ENCODE peak calls at places on chromosomes 13 and 19, in five cellular contexts. Y is PC-9, W is heart right ventricle, F is esophagus squamous epithelium, K is astrocyte. X is an unnamed sample.

GRCh38 chr13:37014609-37015008 is 14.0 kb downstream of the EXOSC8 start:
- DNase-seq in Y (no peak), K (no peak), F (no peak), W (no peak), X (no peak)

GRCh38 chr19:6271721-6272410 is 7.9 kb downstream of the MLLT1 start:
- DNase-seq in F (no peak), W (peak; percentile 89), K (peak; percentile 80), Y (no peak), X (peak; percentile 63)

GRCh38 chr19:18418725-18419194 is 438 bp upstream of the SSBP4 start:
- DNase-seq in F (no peak), Y (no peak), W (peak; percentile 47), K (no peak), X (no peak)

GRCh38 chr19:48258350-48258749 is 2.6 kb upstream of the CARD8 start:
- DNase-seq in F (no peak), W (no peak), Y (no peak), K (peak; percentile 4), X (no peak)

GRCh38 chr19:24101459-24102122 is 14.6 kb downstream of the ZNF254 start:
- DNase-seq in F (no peak), Y (no peak), K (peak; percentile 16), W (no peak), X (no peak)

GRCh38 chr13:40109324-40109958 is 454.0 kb downstream of the COG6 start:
- DNase-seq in F (no peak), W (no peak), Y (peak; percentile 87), K (peak; percentile 99), X (no peak)

GRCh38 chr13:77002590-77003190 is 10.8 kb downstream of the CLN5 start:
- DNase-seq in Y (no peak), W (no peak), K (no peak), F (no peak), X (no peak)

GRCh38 chr13:48402325-48402962 is 10.5 kb downstream of the LPAR6 start:
- DNase-seq in W (no peak), K (no peak), Y (no peak), F (no peak), X (no peak)

GRCh38 chr19:1107655-1108261 is 4.0 kb downstream of the GPX4 start:
- DNase-seq in Y (peak; percentile 45), K (no peak), F (no peak), W (no peak), X (no peak)

GRCh38 chr19:1105217-1105872 is 1.6 kb downstream of the GPX4 start:
- DNase-seq in Y (no peak), F (no peak), K (no peak), W (no peak), X (no peak)

GRCh38 chr19:1108291-1109031 is 4.7 kb downstream of the GPX4 start:
- DNase-seq in W (no peak), F (no peak), Y (no peak), K (no peak), X (no peak)

GRCh38 chr19:1105873-1106840 is 2.4 kb downstream of the GPX4 start:
- DNase-seq in F (no peak), W (no peak), K (no peak), Y (no peak), X (no peak)

GRCh38 chr19:1106841-1107654 is 3.3 kb downstream of the GPX4 start:
- DNase-seq in K (peak; percentile 46), Y (peak; percentile 59), W (no peak), F (no peak), X (no peak)
- TF ChIP-seq CTCF in K (no peak), Y (no peak), W (no peak), F (no peak), X (no peak)

GRCh38 chr19:42246869-42247630 is 4.6 kb upstream of the GSK3A start:
- DNase-seq in W (no peak), F (no peak), K (no peak), Y (no peak), X (no peak)
- H3K4me1 ChIP-seq in W (peaks cover 82% of the 10 kb centered on the region), F (peaks cover 33% of the 10 kb centered on the region), K (peaks cover 38% of the 10 kb centered on the region), Y (peaks cover 6% of the 10 kb centered on the region), X (peaks cover 84% of the 10 kb centered on the region)

GRCh38 chr13:53743906-53744305 is 715.3 kb downstream of the OLFM4 start:
- DNase-seq in K (no peak), W (no peak), F (no peak), Y (no peak), X (no peak)
- TF ChIP-seq CTCF in K (no peak), W (no peak), F (no peak), Y (no peak), X (no peak)

DNA sequence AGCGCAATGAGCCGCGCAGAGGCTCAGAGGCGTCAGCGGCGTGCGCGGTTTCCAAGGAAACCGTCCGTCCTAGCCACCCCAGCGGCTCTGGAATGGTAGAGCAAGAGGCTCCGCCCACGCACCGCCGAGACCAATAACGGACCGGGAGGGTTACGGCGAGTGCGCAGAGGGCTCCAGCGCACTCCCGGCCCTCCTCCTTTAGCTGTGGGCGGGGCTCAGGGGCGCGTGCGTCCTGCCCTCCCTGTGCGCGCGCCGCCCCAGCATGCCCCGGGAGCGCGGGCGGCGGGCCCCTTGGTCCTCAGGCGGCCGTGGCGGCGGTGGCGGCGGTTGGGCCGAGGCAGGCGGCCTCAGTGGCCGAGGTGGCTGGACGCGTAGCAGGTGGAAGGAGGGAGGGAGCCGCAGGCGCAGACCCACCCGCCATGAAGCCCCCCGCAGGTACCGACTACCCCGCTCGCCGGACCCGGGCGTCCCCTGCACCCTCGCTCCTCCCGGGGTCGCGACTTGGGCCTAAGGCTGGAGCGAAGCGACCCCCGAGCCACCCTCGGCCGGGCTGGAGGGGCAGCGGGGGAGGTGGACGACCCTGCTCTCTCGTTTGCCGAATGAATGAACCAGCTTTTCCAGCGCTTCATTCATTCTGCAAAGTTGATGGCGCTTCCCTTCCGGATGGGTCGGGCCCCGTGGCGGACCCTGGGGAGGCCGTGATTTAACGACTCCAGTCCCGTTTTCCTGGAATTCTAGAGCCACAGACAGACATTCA is at the start of gene THOP1:
- DNase-seq in F (peak; percentile 90), W (peak; percentile 98), Y (peak; percentile 92), K (peak; percentile 95), X (peak; percentile 97)
- H3K4me1 ChIP-seq in F (peaks cover 38% of the 10 kb centered on the region), W (peaks cover 48% of the 10 kb centered on the region), Y (peaks cover 10% of the 10 kb centered on the region), K (peaks cover 18% of the 10 kb centered on the region), X (no peaks in the 10 kb centered on the region)

GRCh38 chr19:29260477-29261317 is 47.7 kb upstream of the UQCRFS1 start:
- DNase-seq in Y (no peak), F (no peak), W (no peak), K (no peak), X (no peak)
- TF ChIP-seq CTCF in Y (peak; percentile 61), F (peak; percentile 40), W (peak; percentile 36), K (peak; percentile 21), X (no peak)

DNA sequence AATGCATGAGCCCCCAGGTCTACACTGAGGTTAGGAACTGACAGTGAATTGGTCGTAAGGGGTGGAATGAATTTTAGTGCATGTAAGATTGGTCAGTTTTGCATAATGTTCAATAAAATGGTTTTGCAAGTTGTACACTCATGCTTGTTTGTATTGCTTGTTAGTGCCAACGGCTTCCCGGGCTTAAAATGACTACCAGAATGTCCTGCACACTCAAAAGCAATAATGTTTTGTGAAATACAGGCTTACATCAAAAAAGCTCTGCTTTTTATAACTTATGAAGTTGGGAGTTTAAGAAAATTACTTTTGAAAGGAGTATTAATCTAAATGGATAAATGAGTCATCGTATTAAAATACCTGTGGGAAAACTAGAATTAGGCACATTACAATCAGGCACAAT is 112.9 kb downstream of the GPC6 start:
- DNase-seq in K (no peak), W (no peak), F (no peak), Y (no peak), X (no peak)
- H3K4me1 ChIP-seq in K (no peaks in the 10 kb centered on the region), W (no peaks in the 10 kb centered on the region), F (no peaks in the 10 kb centered on the region), Y (no peaks in the 10 kb centered on the region), X (no peaks in the 10 kb centered on the region)

GRCh38 chr19:28242317-28242927 is 970.5 kb downstream of the UQCRFS1 start:
- DNase-seq in Y (no peak), F (no peak), K (no peak), W (peak; percentile 7), X (peak; percentile 32)
- TF ChIP-seq CTCF in Y (peak; percentile 69), F (peak; percentile 6), K (peak; percentile 56), W (peak; percentile 60), X (peak; percentile 33)

GRCh38 chr19:2057484-2058469 is 6.7 kb upstream of the MKNK2 start:
- DNase-seq in F (no peak), K (no peak), Y (no peak), W (no peak), X (no peak)

GRCh38 chr19:2059422-2060201 is 8.6 kb upstream of the MKNK2 start:
- DNase-seq in Y (peak; percentile 81), K (peak; percentile 56), F (no peak), W (no peak), X (peak; percentile 60)

GRCh38 chr19:2061093-2061935 is 10.3 kb upstream of the MKNK2 start:
- DNase-seq in Y (peak; percentile 85), F (peak; percentile 97), K (peak; percentile 91), W (peak; percentile 99), X (peak; percentile 100)

GRCh38 chr19:2056810-2057192 is 5.8 kb upstream of the MKNK2 start:
- DNase-seq in W (no peak), K (no peak), Y (no peak), F (no peak), X (no peak)

DNA sequence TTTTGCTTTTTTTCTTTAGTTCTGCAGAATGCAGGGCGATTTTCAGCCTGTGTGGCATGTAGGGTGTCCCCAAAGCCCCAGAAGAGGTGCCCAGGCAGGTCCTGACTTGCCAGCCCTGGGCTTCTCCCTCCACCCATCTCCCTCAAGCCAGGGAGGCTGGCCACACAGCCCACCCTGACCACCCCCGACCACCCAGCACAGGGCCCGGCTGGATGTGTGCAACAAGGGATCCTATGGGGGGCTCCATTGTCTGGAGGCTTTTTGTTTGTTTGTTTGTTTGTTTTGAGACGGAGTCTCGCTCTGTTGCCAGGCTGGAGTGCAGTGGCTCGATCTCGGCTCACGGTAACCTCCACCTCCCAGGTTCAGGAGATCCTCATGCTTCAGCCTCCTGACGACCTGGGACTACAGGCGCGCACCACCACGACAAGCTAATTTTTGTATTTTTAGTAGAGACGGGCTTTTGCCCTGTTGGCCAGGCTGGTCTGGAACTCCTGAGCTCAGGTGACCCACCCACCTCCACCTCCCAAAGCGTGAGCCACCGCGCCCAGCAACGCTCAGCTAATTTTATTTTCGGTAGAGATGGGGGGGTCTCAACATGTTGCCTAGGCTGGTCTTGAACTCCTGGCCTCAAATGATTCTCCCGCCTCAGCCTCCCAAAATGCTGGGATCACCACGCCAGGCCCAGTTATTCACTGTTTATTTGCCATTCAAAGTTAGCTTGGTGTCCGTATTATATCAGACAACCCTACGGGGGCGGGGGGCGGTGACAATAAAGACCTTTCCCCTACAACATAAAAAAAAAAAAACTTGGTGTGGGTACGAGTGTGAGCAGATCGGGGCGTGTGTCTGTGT is 7.8 kb upstream of the MKNK2 start:
- DNase-seq in Y (no peak), F (no peak), K (no peak), W (no peak), X (no peak)
- H3K4me1 ChIP-seq in Y (peaks cover 37% of the 10 kb centered on the region), F (peaks cover 80% of the 10 kb centered on the region), K (peaks cover 37% of the 10 kb centered on the region), W (peaks cover 87% of the 10 kb centered on the region), X (peaks cover 67% of the 10 kb centered on the region)

GRCh38 chr19:941292-942132 is 15.7 kb downstream of the ARID3A start:
- DNase-seq in F (no peak), Y (no peak), W (no peak), K (no peak), X (no peak)

GRCh38 chr19:939922-940321 is 14.1 kb downstream of the ARID3A start:
- DNase-seq in W (no peak), Y (no peak), K (no peak), F (no peak), X (no peak)

GRCh38 chr19:939439-939838 is 13.6 kb downstream of the ARID3A start:
- DNase-seq in Y (no peak), F (no peak), K (no peak), W (no peak), X (no peak)

GRCh38 chr19:942133-942645 is 16.4 kb downstream of the ARID3A start:
- DNase-seq in Y (no peak), F (no peak), W (no peak), K (no peak), X (no peak)

GRCh38 chr19:940591-941291 is 14.9 kb downstream of the ARID3A start:
- DNase-seq in W (no peak), Y (peak; percentile 64), F (no peak), K (peak; percentile 47), X (peak; percentile 59)
- TF ChIP-seq CTCF in W (no peak), Y (no peak), F (no peak), K (no peak), X (no peak)